ENCODE peak calls at places on chromosomes 16 and 17, in four cellular contexts. M is HepG2, U is GM12878, F is K562. A is an unnamed sample.

GRCh38 chr16:19833581-19833980 is 51.1 kb downstream of the GPRC5B start:
- DNase-seq in F (no peak), U (no peak), M (no peak), A (no peak)

GRCh38 chr17:65079489-65079900 is 23.0 kb upstream of the GNA13 start:
- DNase-seq in F (no peak), U (no peak), M (no peak), A (peak)

GRCh38 chr16:75288596-75289120 is 37.2 kb upstream of the BCAR1 start:
- DNase-seq in F (no peak), M (no peak), U (peak), A (no peak)

GRCh38 chr17:66255112-66255511 is 25.9 kb upstream of the APOH start:
- DNase-seq in F (peak), M (peak), U (no peak), A (peak)

GRCh38 chr17:40950176-40950575 is 12.7 kb upstream of the KRT23 start:
- DNase-seq in F (no peak), U (no peak), M (no peak), A (no peak)

GRCh38 chr16:22255335-22255734 is 41.9 kb upstream of the POLR3E start:
- DNase-seq in M (no peak), U (no peak), F (peak), A (no peak)

GRCh38 chr16:86222965-86223551 is 287.3 kb upstream of the FOXF1 start:
- DNase-seq in U (no peak), M (no peak), F (no peak), A (no peak)

GRCh38 chr16:89374393-89374948 is 115.9 kb downstream of the ANKRD11 start:
- DNase-seq in M (no peak), U (no peak), F (no peak), A (peak)

GRCh38 chr17:3989156-3989886 is 25.1 kb upstream of the ATP2A3 start:
- DNase-seq in U (no peak), M (no peak), F (no peak), A (peak)

GRCh38 chr17:32020943-32021617 is 13.9 kb downstream of the LRRC37B start:
- DNase-seq in U (no peak), F (no peak), M (no peak), A (no peak)

GRCh38 chr16:12539185-12539929 is 264.3 kb downstream of the CPPED1 start:
- DNase-seq in U (peak), M (no peak), F (no peak), A (no peak)

GRCh38 chr16:88343276-88343791 is 39.4 kb upstream of the ZNF469 start:
- DNase-seq in M (no peak), U (no peak), F (no peak), A (no peak)

GRCh38 chr16:9311303-9311954 is 220.0 kb downstream of the HAPSTR1 start:
- DNase-seq in M (no peak), F (no peak), U (no peak), A (no peak)

GRCh38 chr16:8935989-8936388 is 27.7 kb downstream of the USP7 start:
- DNase-seq in U (no peak), F (peak), M (peak), A (peak)

GRCh38 chr17:50149425-50150353 is 788 bp downstream of the PPP1R9B start:
- DNase-seq in F (peak), U (no peak), M (no peak), A (peak)

GRCh38 chr17:55456307-55457240 is 34.9 kb upstream of the MMD start:
- DNase-seq in M (no peak), U (no peak), F (no peak), A (no peak)

GRCh38 chr17:4536259-4536741 is 18.9 kb downstream of the MYBBP1A start:
- DNase-seq in M (no peak), U (no peak), F (peak), A (no peak)

GRCh38 chr16:70691223-70692129 is 5.6 kb upstream of the MTSS2 start:
- DNase-seq in M (peak), U (no peak), F (no peak), A (peak)

GRCh38 chr16:68645494-68646388 is 631 bp downstream of the CDH3 start:
- DNase-seq in F (no peak), M (no peak), U (no peak), A (peak)

GRCh38 chr17:75135452-75135851 is 3.9 kb upstream of the NT5C start:
- DNase-seq in M (no peak), U (no peak), F (no peak), A (no peak)

GRCh38 chr17:7175363-7175733 is 3.8 kb downstream of the ASGR1 start:
- DNase-seq in U (no peak), M (no peak), F (no peak), A (no peak)

GRCh38 chr17:7174603-7175362 is 4.4 kb downstream of the ASGR1 start:
- DNase-seq in U (no peak), M (no peak), F (no peak), A (no peak)

GRCh38 chr17:7176107-7176851 is 2.9 kb downstream of the ASGR1 start:
- DNase-seq in F (no peak), U (no peak), M (no peak), A (no peak)

GRCh38 chr17:7176870-7177209 is 2.3 kb downstream of the ASGR1 start:
- DNase-seq in F (no peak), U (no peak), M (no peak), A (peak)

DNA sequence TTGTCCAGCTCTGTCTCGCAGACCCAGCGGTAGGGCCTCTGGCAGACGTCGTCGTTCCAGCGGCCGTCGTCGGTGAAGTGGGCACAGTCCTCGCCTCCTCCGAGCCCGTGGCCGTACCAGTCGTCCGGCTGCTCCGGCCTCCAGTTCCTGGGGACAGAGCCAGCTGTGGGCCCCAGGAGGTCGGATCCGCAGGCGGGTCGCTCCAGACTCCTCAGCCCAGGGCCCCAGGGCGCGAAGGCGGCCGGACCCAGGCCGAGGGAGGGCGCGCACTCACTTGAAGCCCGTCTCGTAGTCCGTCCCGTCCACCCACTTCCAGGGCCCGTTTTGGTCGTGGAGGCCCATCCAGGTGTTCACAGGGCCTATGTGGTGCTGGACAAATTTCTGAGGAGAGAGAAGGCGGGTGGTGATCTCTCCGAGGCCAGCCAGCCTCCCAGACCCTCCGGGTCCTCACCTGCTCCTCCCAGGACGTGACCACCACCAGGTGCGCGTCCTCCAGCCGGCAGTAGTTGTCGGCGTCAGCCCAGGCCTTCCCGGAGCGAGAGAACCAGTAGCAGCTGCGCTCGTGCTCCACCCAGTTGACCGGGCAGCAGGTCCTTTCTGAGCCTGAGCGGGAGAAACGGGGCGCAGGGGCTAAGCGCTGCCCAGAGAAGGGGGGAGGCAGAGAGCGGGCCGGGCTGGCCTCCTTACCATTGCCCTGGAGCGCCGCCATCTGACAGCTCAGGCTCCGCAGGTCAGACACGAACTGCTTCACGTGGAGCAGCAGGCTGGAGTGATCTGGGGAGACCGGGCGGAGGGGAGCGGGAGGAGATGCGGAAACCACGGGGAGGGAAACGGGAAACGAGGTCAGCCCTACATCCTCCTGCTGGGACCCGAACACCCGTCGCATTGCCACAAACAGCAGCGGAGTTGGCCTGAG is 5.2 kb downstream of the ASGR1 start:
- DNase-seq in U (no peak), M (no peak), F (no peak), A (peak)
- TF ChIP-seq FOXM1 in U (no peak), M (no peak), F (no peak), A (no peak)

GRCh38 chr17:10836966-10837599 is 804 bp downstream of the PIRT start:
- DNase-seq in U (no peak), M (no peak), F (no peak), A (no peak)
- TF ChIP-seq MXI1 in U (no peak), M (no peak), F (no peak), A (no peak)

DNA sequence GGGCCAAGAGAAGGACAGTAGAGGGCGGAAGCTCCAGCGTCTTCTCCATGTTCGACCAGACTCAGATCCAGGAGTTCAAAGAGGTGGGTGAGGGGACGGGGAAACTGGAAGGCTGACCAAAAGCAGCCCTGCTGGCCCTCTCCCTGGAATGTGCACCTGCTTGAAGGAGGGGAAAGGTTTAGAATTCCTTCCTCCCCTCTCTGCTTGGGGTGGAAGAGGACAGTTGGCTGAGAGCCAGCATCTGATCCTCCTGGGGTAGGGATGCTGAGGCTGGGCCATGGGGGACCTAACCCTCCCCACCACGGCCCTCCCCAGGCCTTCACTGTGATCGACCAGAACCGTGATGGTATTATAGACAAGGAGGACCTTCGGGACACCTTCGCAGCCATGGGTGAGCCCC is 1.2 kb downstream of the MYL11 start:
- DNase-seq in U (no peak), M (no peak), F (no peak), A (no peak)
- TF ChIP-seq FOXM1 in U (no peak), M (no peak), F (no peak), A (no peak)

GRCh38 chr16:28040039-28040438 is 23.5 kb downstream of the GSG1L start:
- DNase-seq in U (no peak), F (no peak), M (no peak), A (no peak)
- TF ChIP-seq MXI1 in U (no peak), F (no peak), M (no peak), A (no peak)